ENCODE peak calls at places on chromosomes 3 and 15, in six cellular contexts. M, L, C, H, B and Y are unnamed samples. For H3K4me1, the result is how much of the 10 kb centered on the place peaks cover.

GRCh38 chr15:76282451-76282850 is 28.8 kb downstream of the ETFA start:
- DNase-seq in M (no peak), B (no peak), H (no peak), C (no peak), L (no peak), Y (no peak)

GRCh38 chr3:143287403-143287802 is 167.8 kb downstream of the CHST2 start:
- DNase-seq in M (no peak), C (no peak), L (no peak), H (no peak), B (no peak), Y (no peak)

GRCh38 chr3:2096196-2096595 is 2.5 kb upstream of the CNTN4 start:
- DNase-seq in C (no peak), M (no peak), H (no peak), B (no peak), L (peak), Y (no peak)

GRCh38 chr15:63941698-63942465 is 104.4 kb downstream of the DAPK2 start:
- DNase-seq in C (peak), H (no peak), M (no peak), B (no peak), L (no peak), Y (no peak)

GRCh38 chr15:36877796-36878744 is 222.3 kb downstream of the MEIS2 start:
- DNase-seq in C (no peak), H (no peak), L (peak), B (no peak), M (no peak), Y (no peak)

GRCh38 chr3:377158-377561 is 180.6 kb downstream of the CHL1 start:
- DNase-seq in L (peak), C (no peak), M (peak), H (no peak), B (no peak), Y (no peak)

GRCh38 chr3:46947981-46948791 is 28.4 kb downstream of the CCDC12 start:
- DNase-seq in C (no peak), L (peak), M (peak), H (peak), B (peak), Y (peak)

GRCh38 chr3:27591811-27592210 is 107.6 kb upstream of the SLC4A7 start:
- DNase-seq in B (peak), H (no peak), L (no peak), C (no peak), M (no peak), Y (no peak)

GRCh38 chr15:43253431-43254403 is 13.0 kb downstream of the TGM5 start:
- DNase-seq in C (no peak), B (peak), H (no peak), M (no peak), L (peak), Y (peak)

GRCh38 chr3:107370902-107371301 is 6.3 kb upstream of the CCDC54 start:
- DNase-seq in H (no peak), C (no peak), M (no peak), B (no peak), L (no peak), Y (no peak)

GRCh38 chr15:99057697-99058420 is 47.0 kb upstream of the SYNM start:
- DNase-seq in L (no peak), B (peak), C (peak), H (peak), M (no peak), Y (no peak)

GRCh38 chr3:182258538-182259177 is 534.6 kb upstream of the ATP11B start:
- DNase-seq in C (no peak), L (no peak), H (no peak), B (peak), M (peak), Y (no peak)

GRCh38 chr3:31377045-31377642 is 155.6 kb upstream of the STT3B start:
- DNase-seq in H (no peak), L (no peak), C (no peak), B (no peak), M (no peak), Y (peak)

GRCh38 chr15:92128788-92129187 is 264.9 kb upstream of the ST8SIA2 start:
- DNase-seq in M (no peak), B (no peak), H (no peak), C (no peak), L (no peak), Y (no peak)

GRCh38 chr3:23713641-23714040 is 92.1 kb upstream of the UBE2E1 start:
- DNase-seq in C (no peak), L (no peak), B (no peak), H (no peak), M (no peak), Y (no peak)

GRCh38 chr3:101780661-101781060 is 1.6 kb downstream of the NXPE3 start:
- DNase-seq in M (peak), C (no peak), H (no peak), L (no peak), B (peak), Y (no peak)

GRCh38 chr15:47212222-47213010 is 504.9 kb upstream of the SEMA6D start:
- DNase-seq in M (no peak), B (no peak), C (no peak), H (no peak), L (no peak), Y (no peak)

GRCh38 chr15:48811325-48811938 is 563 bp upstream of the CEP152 start:
- DNase-seq in L (peak), C (no peak), M (no peak), H (no peak), B (no peak), Y (peak)

GRCh38 chr3:17905996-17906395 is 163.6 kb upstream of the TBC1D5 start:
- DNase-seq in M (no peak), L (no peak), B (no peak), C (no peak), H (no peak), Y (no peak)

GRCh38 chr15:60374209-60374608 is 23.6 kb downstream of the ANXA2 start:
- DNase-seq in L (no peak), H (no peak), B (no peak), M (no peak), C (no peak), Y (no peak)

GRCh38 chr3:49104052-49104426 is 518 bp downstream of the QARS1 start:
- DNase-seq in H (no peak), L (no peak), C (no peak), B (no peak), M (no peak), Y (no peak)

GRCh38 chr3:197027151-197027895 is 2.3 kb downstream of the MELTF start:
- DNase-seq in H (no peak), M (no peak), B (no peak), L (peak), C (no peak), Y (no peak)

GRCh38 chr3:194555175-194556062 is 68.6 kb upstream of the ATP13A3 start:
- DNase-seq in B (no peak), M (no peak), H (no peak), L (no peak), C (no peak), Y (no peak)

GRCh38 chr3:41726891-41727290 is 235.0 kb downstream of the ULK4 start:
- DNase-seq in H (no peak), B (no peak), C (no peak), L (no peak), M (no peak), Y (no peak)

GRCh38 chr3:149576071-149576564 is 81.7 kb downstream of the WWTR1 start:
- DNase-seq in M (no peak), C (no peak), H (no peak), L (peak), B (no peak), Y (peak)

GRCh38 chr3:192467230-192468186 is 259.8 kb downstream of the FGF12 start:
- DNase-seq in C (no peak), H (no peak), L (peak), B (peak), M (peak), Y (peak)

GRCh38 chr3:151209652-151210051 is 6.6 kb upstream of the GPR171 start:
- DNase-seq in C (no peak), H (no peak), L (no peak), B (no peak), M (no peak), Y (no peak)
- H3K4me1 ChIP-seq in C (under half), H (under half), L (under half), B (under half), M (under half), Y (under half)

DNA sequence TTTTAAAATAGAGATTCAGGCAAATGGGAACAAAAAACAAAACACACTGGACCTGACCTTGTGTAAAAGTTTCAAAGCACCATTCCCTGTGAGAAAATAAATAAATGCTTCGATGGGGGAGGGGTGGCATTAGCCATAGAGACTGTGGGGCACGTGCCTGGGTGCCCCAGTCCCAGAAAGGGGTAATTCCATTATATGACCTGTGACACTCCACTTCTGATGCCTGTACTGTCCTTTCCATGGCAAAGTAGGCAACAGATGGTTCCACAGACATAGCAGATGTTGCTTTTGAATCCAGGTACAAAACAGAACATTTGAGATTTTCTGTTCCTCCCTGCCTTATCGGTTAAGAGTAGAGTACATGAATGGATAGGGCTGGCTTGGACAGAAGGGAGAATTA is 3.9 kb downstream of the PHLDB2 start:
- DNase-seq in C (no peak), L (no peak), H (no peak), M (no peak), B (no peak), Y (no peak)
- H3K4me3 ChIP-seq in C (no peak), L (peak), H (peak), M (no peak), B (no peak), Y (no peak)

GRCh38 chr3:111616417-111617105 is 21.4 kb upstream of the ZBED2 start:
- DNase-seq in C (no peak), M (no peak), B (no peak), H (no peak), L (no peak), Y (no peak)
- TF ChIP-seq CTCF in C (no peak), M (peak), B (no peak), H (no peak), L (no peak), Y (no peak)

DNA sequence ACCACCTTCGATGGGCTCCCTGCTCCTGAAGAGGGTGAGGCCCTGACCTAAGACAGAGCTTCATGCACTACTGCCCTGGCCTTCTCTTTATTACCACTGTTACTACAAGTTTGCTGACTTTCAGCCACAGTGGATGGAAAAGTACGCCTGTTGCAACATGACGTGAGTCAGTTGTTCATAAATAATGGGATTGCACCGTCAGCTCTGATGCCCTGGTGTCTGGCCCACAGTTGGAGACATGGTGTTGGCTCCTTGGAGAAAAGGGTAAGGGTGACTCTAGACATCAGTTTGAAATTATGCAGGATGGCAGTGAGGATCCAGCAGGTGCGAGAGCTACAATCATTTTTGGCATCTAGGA is 5.4 kb downstream of the PAQR5 start:
- DNase-seq in L (no peak), M (no peak), C (no peak), H (no peak), B (no peak), Y (no peak)
- H3K4me1 ChIP-seq in L (under half), M (under half), C (under half), H (under half), B (under half), Y (under half)

DNA sequence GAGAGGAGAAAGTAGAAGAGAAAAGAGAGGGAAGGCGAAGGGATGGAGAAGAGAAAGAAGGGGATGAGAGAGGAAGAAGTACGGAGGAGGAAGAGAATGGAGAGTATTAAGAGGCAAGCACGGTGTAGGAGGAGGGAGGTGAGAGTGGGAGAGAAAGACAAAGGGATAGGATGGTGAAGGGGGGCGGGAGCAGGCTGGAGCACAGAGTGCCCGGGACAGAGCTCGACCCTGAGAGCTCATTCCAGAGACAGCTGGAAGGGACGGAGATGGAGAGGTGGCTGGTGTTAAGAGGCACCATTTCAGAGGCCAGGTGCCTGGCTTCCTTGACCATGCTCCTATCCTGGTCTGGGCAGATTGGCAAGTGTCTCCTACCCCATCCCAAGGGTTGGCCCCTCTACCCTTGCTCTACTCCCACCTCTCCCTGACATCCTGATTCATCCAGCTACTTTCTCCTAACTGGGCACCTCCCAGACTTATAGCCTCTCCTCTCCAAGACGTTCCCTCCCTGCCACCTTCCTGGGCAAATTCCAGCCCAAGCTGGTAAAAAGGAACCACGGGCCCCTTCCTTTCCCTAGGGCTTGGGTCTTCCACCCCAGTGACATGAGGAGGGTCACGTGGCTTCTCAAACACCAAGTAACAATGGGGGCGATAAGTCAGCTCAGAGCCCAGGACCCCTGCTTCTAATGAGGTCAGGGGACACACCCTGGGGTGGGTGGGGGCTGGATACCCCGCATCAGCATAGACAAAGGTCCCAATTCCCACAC is 1.2 kb downstream of the CLCN2 start:
- DNase-seq in H (no peak), M (no peak), B (peak), C (no peak), L (no peak), Y (no peak)
- H3K4me3 ChIP-seq in H (peak), M (peak), B (peak), C (peak), L (peak), Y (peak)

DNA sequence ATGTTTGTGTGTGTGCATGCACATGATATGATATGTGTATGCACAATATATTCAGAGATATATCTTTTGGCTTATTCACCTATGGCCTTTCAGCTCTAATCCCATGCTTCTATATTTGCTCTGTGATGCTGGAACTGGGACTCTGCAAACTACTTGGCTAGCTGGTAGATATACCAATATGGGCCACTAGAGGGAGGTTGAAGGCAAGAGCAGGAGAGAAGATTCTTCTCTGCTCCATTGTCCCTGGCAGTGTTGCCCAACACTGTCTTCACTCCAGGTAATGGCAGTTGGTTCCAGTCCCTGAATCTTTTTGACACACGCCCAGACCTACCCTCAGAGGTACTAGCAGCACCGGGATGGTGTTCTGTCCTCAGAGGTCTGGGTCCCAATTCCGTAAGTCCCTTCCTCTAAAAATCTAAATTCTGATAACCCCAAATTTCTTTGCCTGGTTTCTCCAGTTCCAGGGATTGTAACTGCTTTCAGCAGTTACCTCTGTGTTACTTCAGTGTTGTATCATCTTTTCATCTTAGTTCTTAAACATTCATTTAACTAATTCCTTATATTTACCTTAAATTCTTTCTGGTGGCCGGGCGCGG is 44.7 kb downstream of the GTPBP8 start:
- DNase-seq in B (peak), M (peak), H (no peak), L (peak), C (no peak), Y (peak)
- TF ChIP-seq CTCF in B (peak), M (peak), H (peak), L (peak), C (peak), Y (peak)

DNA sequence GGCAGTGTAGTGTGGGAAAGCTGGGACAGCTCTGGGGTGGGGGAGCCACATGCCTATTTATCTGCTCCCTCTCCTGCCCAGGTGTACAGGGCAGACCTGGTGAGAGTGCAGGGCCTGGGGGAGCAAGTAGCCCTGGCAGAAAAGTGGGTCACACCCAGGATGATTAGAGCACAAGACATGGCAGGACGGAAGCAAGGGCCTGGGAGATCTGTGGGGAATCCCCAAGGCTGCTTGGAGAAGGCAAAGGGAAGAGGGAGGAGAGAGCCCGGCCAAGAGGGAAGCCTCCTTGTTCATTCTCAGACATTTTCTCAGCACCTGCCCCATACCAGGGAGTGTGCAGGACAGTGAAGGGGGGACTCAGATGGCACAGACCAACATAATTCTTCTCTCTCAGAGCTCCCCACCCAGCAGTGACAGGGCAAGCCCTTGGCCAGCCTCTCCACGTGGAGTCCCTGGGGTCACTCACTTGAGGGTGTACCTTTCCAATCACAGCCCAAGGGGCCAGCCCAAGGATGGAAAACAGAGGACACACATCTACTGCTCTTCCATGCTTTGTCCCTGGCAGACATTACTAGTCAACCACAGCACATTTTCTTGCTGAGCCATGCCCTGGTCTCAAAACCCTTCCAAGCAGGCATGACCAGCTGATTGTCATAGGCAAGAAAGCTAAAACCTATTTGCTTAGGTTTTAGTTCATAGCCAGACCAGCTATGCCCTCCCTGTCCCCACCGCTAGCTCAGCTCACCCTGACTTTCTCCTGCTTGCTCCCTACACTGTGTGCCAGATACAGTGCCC is 4.9 kb upstream of the DUSP7 start:
- DNase-seq in C (no peak), H (no peak), B (no peak), M (no peak), L (no peak), Y (no peak)
- H3K4me1 ChIP-seq in C (under half), H (under half), B (under half), M (under half), L (under half), Y (under half)